ENCODE peak calls at places on chromosome 14, in ten cellular contexts. T, V, C, F, Q, I, B, D, O and M are unnamed samples.

GRCh38 chr14:75875958-75876357 is 105.8 kb downstream of the TGFB3 start:
- DNase-seq in D (no peak), T (no peak), O (no peak), B (no peak), I (no peak), V (peak; percentile 14), C (no peak), F (no peak), Q (no peak), M (no peak)

GRCh38 chr14:80213602-80214001 is 2.3 kb upstream of the DIO2 start:
- DNase-seq in D (no peak), I (no peak), O (peak; percentile 43), V (peak; percentile 2), B (peak; percentile 8), Q (no peak), C (no peak), F (no peak), T (peak; percentile 16), M (no peak)

GRCh38 chr14:50232276-50232642 is 881 bp upstream of the SOS2 start:
- DNase-seq in F (no peak), B (no peak), V (peak; percentile 25), Q (no peak), O (no peak), C (no peak), T (no peak), I (no peak), D (no peak), M (no peak)

GRCh38 chr14:95394297-95394891 is 74.7 kb upstream of the CLMN start:
- DNase-seq in C (no peak), B (no peak), V (no peak), F (no peak), T (no peak), Q (no peak), D (no peak), I (no peak), O (no peak), M (no peak)

GRCh38 chr14:73723799-73724621 is 9.8 kb upstream of the PNMA1 start:
- DNase-seq in I (peak; percentile 88), B (no peak), O (peak; percentile 47), V (no peak), F (peak; percentile 95), Q (peak; percentile 87), D (no peak), T (no peak), C (no peak), M (peak; percentile 95)

GRCh38 chr14:68794130-68794855 is 1.4 kb upstream of the ZFP36L1 start:
- DNase-seq in I (peak; percentile 92), C (peak; percentile 85), F (peak; percentile 95), V (peak; percentile 65), B (peak; percentile 85), O (peak; percentile 79), T (no peak), D (peak; percentile 66), Q (peak; percentile 90), M (peak; percentile 96)

GRCh38 chr14:99918781-99919180 is 125.6 kb downstream of the EML1 start:
- DNase-seq in Q (no peak), I (no peak), T (no peak), D (no peak), F (no peak), C (no peak), B (no peak), V (no peak), O (no peak), M (no peak)

GRCh38 chr14:72651081-72651480 is 242.8 kb downstream of the DPF3 start:
- DNase-seq in I (no peak), B (no peak), C (no peak), Q (no peak), F (no peak), D (no peak), V (no peak), O (no peak), T (no peak), M (no peak)

GRCh38 chr14:75562048-75562447 is 16.4 kb upstream of the FLVCR2 start:
- DNase-seq in C (no peak), D (no peak), T (no peak), B (no peak), O (no peak), I (no peak), Q (no peak), V (no peak), F (no peak), M (no peak)

GRCh38 chr14:100541621-100542560 is 45.3 kb downstream of the BEGAIN start:
- DNase-seq in Q (no peak), B (no peak), F (no peak), C (no peak), V (no peak), I (peak; percentile 16), D (no peak), O (no peak), T (no peak), M (no peak)

GRCh38 chr14:61469771-61470170 is 148.4 kb downstream of the PRKCH start:
- DNase-seq in B (no peak), V (no peak), T (no peak), D (no peak), O (peak; percentile 15), I (peak; percentile 8), C (peak; percentile 38), Q (no peak), F (no peak), M (no peak)

GRCh38 chr14:61472025-61472672 is 150.8 kb downstream of the PRKCH start:
- DNase-seq in I (no peak), C (peak; percentile 60), V (no peak), O (no peak), Q (peak; percentile 95), D (no peak), B (no peak), T (no peak), F (no peak), M (no peak)

GRCh38 chr14:61471297-61471980 is 150.1 kb downstream of the PRKCH start:
- DNase-seq in O (peak; percentile 17), B (no peak), T (no peak), Q (no peak), C (peak; percentile 45), F (no peak), V (no peak), I (no peak), D (no peak), M (no peak)

GRCh38 chr14:61470954-61471279 is 149.5 kb downstream of the PRKCH start:
- DNase-seq in V (no peak), I (no peak), B (no peak), C (peak; percentile 40), O (peak; percentile 12), F (no peak), T (no peak), D (no peak), Q (no peak), M (no peak)

DNA sequence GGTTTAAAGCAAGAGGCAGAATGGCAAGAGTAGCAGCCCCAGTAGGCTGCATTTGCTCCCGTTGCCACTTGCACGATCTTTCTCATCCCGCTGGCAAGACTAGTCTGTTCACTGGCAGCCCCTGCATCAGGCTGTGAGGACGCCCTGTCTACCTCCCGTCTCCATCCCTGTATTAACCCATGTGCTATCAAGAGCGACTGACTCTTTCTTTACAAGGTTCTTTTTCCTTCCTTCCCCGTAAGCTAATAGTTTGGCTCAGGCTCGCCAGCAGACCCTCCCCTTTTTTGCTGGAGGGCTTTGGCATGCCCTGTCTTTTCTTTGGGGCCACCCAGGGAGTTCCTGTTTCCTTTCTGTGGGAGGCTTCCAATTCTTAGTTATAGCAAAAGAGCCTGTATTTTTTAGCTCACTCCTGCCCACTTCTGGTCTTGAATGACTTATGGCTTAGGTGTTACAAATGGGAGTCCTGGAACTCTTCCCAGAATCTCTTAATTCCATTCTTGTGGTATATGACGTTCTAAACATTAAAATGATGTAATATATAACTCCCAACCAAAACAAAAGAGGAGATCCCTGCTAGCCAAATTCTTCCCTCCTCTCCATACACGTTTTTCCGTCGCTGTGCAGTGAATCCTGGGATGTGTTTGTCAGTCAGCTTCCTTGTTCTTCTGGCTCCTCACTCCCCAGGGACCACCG is 149.0 kb downstream of the PRKCH start:
- DNase-seq in Q (peak; percentile 94), V (no peak), I (peak; percentile 39), C (peak; percentile 48), O (peak; percentile 17), B (no peak), D (no peak), T (no peak), F (no peak), M (no peak)
- TF ChIP-seq CTCF in Q (peak; percentile 41), V (peak; percentile 30), I (no peak), C (no peak), O (no peak), B (no peak), D (peak; percentile 13), T (peak; percentile 9), F (no peak), M (no peak)

GRCh38 chr14:63565448-63565847 is 22.3 kb upstream of the PPP2R5E start:
- DNase-seq in C (no peak), D (no peak), I (no peak), Q (no peak), V (no peak), F (no peak), O (no peak), T (no peak), B (no peak), M (no peak)
- H3K27ac ChIP-seq in C (no peak overlapping the region), D (no peak overlapping the region), I (no peak overlapping the region), Q (no peak overlapping the region), V (no peak overlapping the region), F (no peak overlapping the region), O (no peak overlapping the region), T (no peak overlapping the region), B (no peak overlapping the region), M (no peak overlapping the region)

DNA sequence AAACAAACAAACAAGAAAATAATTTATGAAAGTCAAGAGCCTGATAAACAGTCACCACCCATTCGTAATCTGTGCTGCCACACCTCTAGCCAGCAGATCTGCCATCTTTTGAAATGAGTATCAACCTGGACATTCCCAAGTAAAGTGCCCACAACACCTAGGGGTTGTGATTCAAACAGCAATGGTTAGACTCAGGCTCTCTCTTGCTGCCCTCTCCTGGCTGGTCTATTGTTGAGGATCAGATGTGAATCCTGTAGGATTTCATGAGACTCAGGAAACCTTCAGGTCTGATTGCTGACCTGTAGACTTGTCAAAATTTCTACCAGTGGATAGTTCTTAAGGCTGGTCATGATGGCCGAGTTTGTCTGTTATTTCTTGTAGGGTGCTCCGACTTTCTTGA is 26.8 kb downstream of the DGLUCY start:
- DNase-seq in F (no peak), T (peak; percentile 41), I (no peak), Q (no peak), B (peak; percentile 47), C (no peak), O (peak; percentile 50), D (no peak), V (no peak), M (no peak)
- TF ChIP-seq CTCF in F (no peak), T (peak; percentile 65), I (no peak), Q (peak; percentile 47), B (peak; percentile 37), C (no peak), O (peak; percentile 28), D (peak; percentile 51), V (peak; percentile 64), M (no peak)

GRCh38 chr14:70934502-70935134 is 27.4 kb downstream of the PCNX1 start:
- DNase-seq in V (no peak), Q (peak; percentile 13), C (no peak), B (no peak), O (no peak), T (no peak), I (no peak), D (no peak), F (no peak), M (no peak)

GRCh38 chr14:70935135-70935534 is 27.9 kb downstream of the PCNX1 start:
- DNase-seq in T (no peak), V (no peak), B (no peak), F (no peak), D (no peak), Q (no peak), O (no peak), C (no peak), I (no peak), M (no peak)

GRCh38 chr14:70931008-70931407 is 23.7 kb downstream of the PCNX1 start:
- DNase-seq in O (no peak), C (no peak), Q (no peak), T (no peak), F (no peak), D (no peak), V (no peak), B (no peak), I (no peak), M (no peak)

GRCh38 chr14:70934084-70934483 is 26.8 kb downstream of the PCNX1 start:
- DNase-seq in Q (no peak), V (no peak), T (no peak), I (no peak), O (no peak), B (no peak), C (no peak), F (no peak), D (no peak), M (no peak)
- H3K27ac ChIP-seq in Q (peak overlapping the region; percentile 52), V (no peak overlapping the region), T (no peak overlapping the region), I (no peak overlapping the region), O (peak overlapping the region; percentile 4), B (peak overlapping the region; percentile 11), C (no peak overlapping the region), F (no peak overlapping the region), D (no peak overlapping the region), M (no peak overlapping the region)